ENCODE peak calls at places on chromosomes 6 and 20, in seven cellular contexts. L, C, E, F, G, B and V are unnamed samples.

GRCh38 chr6:20789162-20789561 is 254.9 kb downstream of the CDKAL1 start:
- DNase-seq in L (no peak), C (peak), E (no peak), F (no peak), G (no peak), B (no peak), V (no peak)

GRCh38 chr6:106792536-106793236 is 163.3 kb downstream of the QRSL1 start:
- DNase-seq in L (no peak), C (no peak), E (no peak), F (no peak), G (no peak), B (no peak), V (no peak)

GRCh38 chr6:47241742-47242482 is 67.8 kb downstream of the TNFRSF21 start:
- DNase-seq in L (no peak), C (peak), E (no peak), F (no peak), G (no peak), B (no peak), V (no peak)

GRCh38 chr6:157556671-157557430 is 175.9 kb downstream of the ZDHHC14 start:
- DNase-seq in L (no peak), C (no peak), E (no peak), F (no peak), G (no peak), B (peak), V (no peak)

GRCh38 chr20:4511776-4512175 is 209.9 kb upstream of the PRND start:
- DNase-seq in L (no peak), C (peak), E (no peak), F (no peak), G (no peak), B (no peak), V (no peak)

GRCh38 chr20:58407966-58408557 is 19.0 kb downstream of the VAPB start:
- DNase-seq in L (no peak), C (peak), E (no peak), F (no peak), G (no peak), B (no peak), V (no peak)

GRCh38 chr6:379367-380181 is 12.0 kb upstream of the IRF4 start:
- DNase-seq in L (no peak), C (no peak), E (no peak), F (no peak), G (no peak), B (no peak), V (no peak)

GRCh38 chr6:135114355-135115145 is 59.9 kb upstream of the HBS1L start:
- DNase-seq in L (no peak), C (no peak), E (no peak), F (no peak), G (no peak), B (no peak), V (peak)

GRCh38 chr6:81769834-81770233 is 17.4 kb upstream of the TENT5A start:
- DNase-seq in L (no peak), C (peak), E (no peak), F (peak), G (no peak), B (no peak), V (no peak)

GRCh38 chr6:53048431-53049195 is 16.6 kb upstream of the FBXO9 start:
- DNase-seq in L (no peak), C (peak), E (no peak), F (no peak), G (no peak), B (no peak), V (no peak)